ENCODE peak calls at places on chromosomes 11 and 22, in seven cellular contexts. O is GF-D8, C is GM12865, M is body of pancreas, G is T-helper 2 cell, P is HuH-7, U is A549. E is an unnamed sample.

GRCh38 chr11:77138106-77138649 is 10.1 kb downstream of the MYO7A start:
- DNase-seq in O (no peak), C (no peak), M (no peak), G (no peak), P (no peak), U (no peak), E (no peak)

GRCh38 chr11:73218106-73218829 is at the start of gene P2RY2:
- DNase-seq in O (peak), C (peak), M (peak), G (no peak), P (peak), U (peak), E (peak)

GRCh38 chr22:32342977-32343376 is 14.7 kb upstream of the RFPL3 start:
- DNase-seq in O (no peak), C (no peak), M (no peak), G (no peak), P (no peak), U (no peak), E (no peak)

GRCh38 chr22:29715240-29715639 is 4.6 kb upstream of the CABP7 start:
- DNase-seq in O (no peak), C (no peak), M (no peak), G (no peak), P (no peak), U (no peak), E (no peak)

GRCh38 chr11:33291004-33291777 is 34.0 kb downstream of the HIPK3 start:
- DNase-seq in O (no peak), C (peak), M (peak), G (no peak), P (no peak), U (no peak), E (no peak)

GRCh38 chr22:20186183-20186870 is 35.5 kb upstream of the CCDC188 start:
- DNase-seq in O (no peak), C (peak), M (no peak), G (no peak), P (peak), U (no peak), E (no peak)

GRCh38 chr22:19419086-19419463 is 12.5 kb downstream of the HIRA start:
- DNase-seq in O (peak), C (no peak), M (no peak), G (no peak), P (no peak), U (no peak), E (no peak)

GRCh38 chr11:108826136-108826535 is 161.3 kb downstream of the DDX10 start:
- DNase-seq in O (no peak), C (no peak), M (no peak), G (no peak), P (no peak), U (no peak), E (no peak)

GRCh38 chr11:67631427-67631826 is 1.7 kb upstream of the NUDT8 start:
- DNase-seq in O (no peak), C (no peak), M (no peak), G (no peak), P (peak), U (no peak), E (no peak)

GRCh38 chr22:34414467-34415440 is 494.5 kb upstream of the LARGE1 start:
- DNase-seq in O (peak), C (peak), M (peak), G (no peak), P (peak), U (peak), E (peak)

GRCh38 chr22:50209893-50210292 is 9.1 kb downstream of the SELENOO start:
- DNase-seq in O (no peak), C (peak), M (peak), G (peak), P (peak), U (peak), E (peak)

GRCh38 chr22:27546157-27546556 is 255.4 kb downstream of the MN1 start:
- DNase-seq in O (no peak), C (no peak), M (no peak), G (no peak), P (no peak), U (no peak), E (no peak)

GRCh38 chr11:6611092-6612007 is 666 bp downstream of the TAF10 start:
- DNase-seq in O (no peak), C (peak), M (peak), G (no peak), P (no peak), U (no peak), E (peak)

GRCh38 chr11:33168605-33169240 is 7.4 kb upstream of the CSTF3 start:
- DNase-seq in O (no peak), C (no peak), M (no peak), G (no peak), P (no peak), U (no peak), E (no peak)

GRCh38 chr11:28537822-28538221 is 429.6 kb downstream of the METTL15 start:
- DNase-seq in O (no peak), C (no peak), M (no peak), G (no peak), P (no peak), U (no peak), E (no peak)

GRCh38 chr22:27880778-27881394 is 38.2 kb downstream of the PITPNB start:
- DNase-seq in O (peak), C (peak), M (peak), G (no peak), P (no peak), U (peak), E (no peak)